ENCODE peak calls at places on chromosomes 5 and 9, in four cellular contexts. L is mesenchymal stem cell, C is IMR-90, M is mesendoderm. B is an unnamed sample.

GRCh38 chr9:77440057-77440456 is 208.1 kb downstream of the GNA14 start:
- DNase-seq in L (no peak), C (peak), M (peak), B (no peak)

GRCh38 chr9:12774861-12775367 is at the start of gene LURAP1L:
- DNase-seq in L (peak), C (peak), M (peak), B (peak)

GRCh38 chr9:130331573-130331972 is 66.0 kb downstream of the HMCN2 start:
- DNase-seq in L (peak), C (peak), M (peak), B (no peak)

GRCh38 chr9:34291423-34291822 is 37.6 kb downstream of the KIF24 start:
- DNase-seq in L (no peak), C (no peak), M (no peak), B (no peak)

GRCh38 chr5:139660105-139660915 is 12.2 kb downstream of the CXXC5 start:
- DNase-seq in L (peak), C (no peak), M (no peak), B (no peak)

GRCh38 chr9:17018001-17018491 is 116.8 kb upstream of the CNTLN start:
- DNase-seq in L (no peak), C (peak), M (no peak), B (no peak)

GRCh38 chr5:1763960-1764605 is 35.6 kb downstream of the MRPL36 start:
- DNase-seq in L (no peak), C (no peak), M (no peak), B (no peak)

GRCh38 chr5:171295299-171295698 is 13.7 kb upstream of the TLX3 start:
- DNase-seq in L (peak), C (peak), M (no peak), B (no peak)

GRCh38 chr5:122077451-122078115 is 476 bp downstream of the LOX start:
- DNase-seq in L (no peak), C (no peak), M (peak), B (peak)

GRCh38 chr9:121286973-121287721 is 19.2 kb downstream of the GSN start:
- DNase-seq in L (peak), C (peak), M (peak), B (peak)

GRCh38 chr5:155833282-155833681 is 493.7 kb upstream of the SGCD start:
- DNase-seq in L (no peak), C (peak), M (peak), B (no peak)

GRCh38 chr5:76690704-76691469 is 25.0 kb upstream of the F2R start:
- DNase-seq in L (peak), C (peak), M (no peak), B (no peak)

GRCh38 chr9:127974002-127974768 is 6.6 kb downstream of the EEIG1 start:
- DNase-seq in L (no peak), C (no peak), M (no peak), B (no peak)

GRCh38 chr9:135320943-135321342 is 158.6 kb upstream of the PPP1R26 start:
- DNase-seq in L (no peak), C (no peak), M (no peak), B (no peak)

GRCh38 chr9:5269249-5269715 is 35.2 kb downstream of the RLN2 start:
- DNase-seq in L (peak), C (peak), M (peak), B (no peak)

GRCh38 chr9:133109931-133110650 is 10.9 kb downstream of the RALGDS start:
- DNase-seq in L (no peak), C (no peak), M (no peak), B (no peak)

GRCh38 chr9:136936645-136937170 is 7.8 kb downstream of the FBXW5 start:
- DNase-seq in L (no peak), C (no peak), M (no peak), B (no peak)

DNA sequence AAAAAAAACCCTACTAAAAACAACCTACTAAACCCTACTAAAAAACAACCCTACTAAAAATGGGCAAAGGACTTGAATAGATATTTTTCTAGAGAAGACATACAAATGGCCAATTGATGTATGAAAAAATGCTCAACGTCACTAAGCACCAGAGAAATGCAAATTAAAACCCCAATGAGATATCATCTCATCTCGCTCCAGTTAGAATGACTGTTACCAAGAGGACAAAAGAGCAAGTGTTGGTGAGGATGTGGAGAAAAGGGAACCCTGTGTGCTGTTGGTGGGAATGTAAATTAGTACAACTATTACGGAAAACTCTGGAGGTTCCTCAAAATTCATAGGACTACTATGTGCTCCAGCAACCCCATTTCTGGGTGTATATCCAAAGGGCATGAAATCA is 10.8 kb downstream of the SDHA start:
- DNase-seq in L (no peak), C (no peak), M (no peak), B (no peak)
- H3K4ac ChIP-seq in L (no peak), C (no peak), M (no peak), B (no peak)

GRCh38 chr9:131869312-131869711 is 129.4 kb upstream of the RAPGEF1 start:
- DNase-seq in L (no peak), C (no peak), M (peak), B (peak)
- H2AK5ac ChIP-seq in L (no peak), C (no peak), M (no peak), B (no peak)

GRCh38 chr5:60948738-60949137 is 3.7 kb downstream of the NDUFAF2 start:
- DNase-seq in L (no peak), C (no peak), M (no peak), B (no peak)

GRCh38 chr5:60943624-60944023 is 1.2 kb downstream of the ERCC8 start:
- DNase-seq in L (no peak), C (no peak), M (no peak), B (no peak)

GRCh38 chr5:60944904-60945759 is at the start of the genes ERCC8 and NDUFAF2:
- DNase-seq in L (peak), C (peak), M (peak), B (peak)

GRCh38 chr5:60945760-60946253 is 802 bp downstream of the NDUFAF2 start:
- DNase-seq in L (peak), C (peak), M (peak), B (peak)
- H3K4ac ChIP-seq in L (no peak), C (peak), M (no peak), B (no peak)

DNA sequence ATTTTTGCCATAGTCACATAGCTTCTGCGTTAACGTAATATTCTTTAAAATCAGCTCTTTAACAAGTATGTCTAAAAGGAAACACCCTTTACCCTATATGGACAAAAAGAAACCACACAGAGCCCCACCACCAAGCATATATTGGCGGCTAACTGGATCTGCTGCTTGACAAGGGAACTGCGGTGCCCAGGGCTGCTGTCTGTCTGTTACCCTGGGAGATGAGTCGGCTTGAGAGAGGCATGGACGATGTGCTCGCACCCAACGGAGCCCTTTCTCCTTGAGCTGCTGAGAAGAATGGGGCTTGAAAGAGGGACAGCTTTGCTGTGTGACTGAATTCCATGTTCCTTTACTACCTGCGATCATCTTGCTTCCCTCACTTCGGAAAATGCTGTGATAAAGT is 158.6 kb upstream of the SHB start:
- DNase-seq in L (peak), C (peak), M (no peak), B (no peak)
- H2AK5ac ChIP-seq in L (no peak), C (peak), M (no peak), B (no peak)

GRCh38 chr5:117118499-117118898 is 543.9 kb upstream of the SEMA6A start:
- DNase-seq in L (no peak), C (no peak), M (no peak), B (no peak)
- H3K4ac ChIP-seq in L (no peak), C (no peak), M (no peak), B (no peak)

GRCh38 chr5:68182534-68182933 is 33.0 kb upstream of the PIK3R1 start:
- DNase-seq in L (no peak), C (no peak), M (no peak), B (no peak)

GRCh38 chr5:68178579-68178978 is 37.0 kb upstream of the PIK3R1 start:
- DNase-seq in L (no peak), C (no peak), M (no peak), B (no peak)

GRCh38 chr5:68180286-68181038 is 35.1 kb upstream of the PIK3R1 start:
- DNase-seq in L (no peak), C (no peak), M (no peak), B (no peak)

GRCh38 chr5:68181039-68181599 is 34.4 kb upstream of the PIK3R1 start:
- DNase-seq in L (no peak), C (no peak), M (peak), B (no peak)

DNA sequence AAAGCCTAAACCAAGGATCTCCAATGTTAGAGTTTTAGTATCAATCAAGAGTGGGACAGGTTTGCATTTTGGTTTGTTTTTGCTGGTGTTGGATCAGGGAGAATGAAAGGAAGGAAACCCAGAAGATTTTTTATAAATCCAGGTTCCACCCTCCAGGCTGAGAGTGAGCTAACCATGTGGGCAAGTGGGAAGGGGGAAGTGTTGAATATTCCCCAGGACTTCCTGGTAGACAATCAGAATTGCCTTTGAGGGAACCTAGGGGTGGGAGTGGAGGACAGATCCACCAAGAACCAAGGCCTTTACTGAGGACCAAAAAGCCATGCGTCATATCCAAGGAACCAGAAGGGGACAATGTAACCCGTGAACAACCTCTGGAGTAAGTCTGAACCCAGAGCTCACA is 33.5 kb upstream of the PIK3R1 start:
- DNase-seq in L (no peak), C (no peak), M (no peak), B (no peak)
- H2AK5ac ChIP-seq in L (no peak), C (no peak), M (peak), B (peak)

DNA sequence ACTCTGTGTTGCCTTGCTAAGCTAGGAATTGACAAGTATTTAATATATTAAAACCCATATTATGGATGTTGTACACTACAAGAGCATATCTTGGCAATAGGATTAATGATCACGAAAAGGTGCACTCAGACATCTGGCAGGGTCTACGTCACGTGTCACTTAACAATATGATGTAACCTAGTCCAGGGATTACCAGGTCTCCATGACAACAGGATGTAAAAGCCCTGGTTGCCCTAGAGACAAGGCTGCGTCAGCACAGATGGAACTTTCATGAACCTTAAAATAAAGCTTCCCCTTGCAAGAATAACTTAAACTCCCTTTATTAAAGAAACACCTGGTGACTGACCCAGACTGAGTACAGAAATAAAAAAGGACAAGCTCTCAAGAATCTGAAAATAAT is 717.8 kb downstream of the CDH18 start:
- DNase-seq in L (no peak), C (no peak), M (peak), B (peak)
- H3K4ac ChIP-seq in L (no peak), C (no peak), M (no peak), B (no peak)

B was measured in neuronal stem cell.